ENCODE peak calls at places on chromosomes 5 and 9, in six cellular contexts. One of them, this sample, is unnamed.

GRCh38 chr9:76586555-76587314 is 127.8 kb downstream of the GCNT1 start:
- DNase-seq in H1: no peak
- DNase-seq in GM12878: no peak
- DNase-seq in HepG2: no peak
- DNase-seq in K562: no peak
- DNase-seq in SK-N-SH: no peak
- DNase-seq in this sample: no peak

GRCh38 chr5:14191325-14191724 is 48.2 kb downstream of the TRIO start:
- DNase-seq in K562: no peak
- DNase-seq in SK-N-SH: no peak
- DNase-seq in HepG2: no peak
- DNase-seq in GM12878: no peak
- DNase-seq in H1: no peak
- DNase-seq in this sample: no peak

GRCh38 chr5:143682788-143683419 is 129.1 kb upstream of the HMHB1 start:
- DNase-seq in SK-N-SH: no peak
- DNase-seq in HepG2: no peak
- DNase-seq in K562: no peak
- DNase-seq in GM12878: no peak
- DNase-seq in H1: no peak
- DNase-seq in this sample: no peak

GRCh38 chr9:75664597-75664996 is 225.9 kb upstream of the PCSK5 start:
- DNase-seq in GM12878: no peak
- DNase-seq in K562: no peak
- DNase-seq in SK-N-SH: no peak
- DNase-seq in HepG2: peak
- DNase-seq in H1: no peak
- DNase-seq in this sample: no peak

GRCh38 chr5:134837530-134838181 is 8.1 kb upstream of the C5orf24 start:
- DNase-seq in H1: no peak
- DNase-seq in GM12878: no peak
- DNase-seq in HepG2: peak
- DNase-seq in K562: no peak
- DNase-seq in SK-N-SH: no peak
- DNase-seq in this sample: no peak

GRCh38 chr5:152367554-152367953 is 37.5 kb downstream of the NMUR2 start:
- DNase-seq in GM12878: no peak
- DNase-seq in SK-N-SH: no peak
- DNase-seq in K562: no peak
- DNase-seq in H1: no peak
- DNase-seq in HepG2: no peak
- DNase-seq in this sample: no peak

GRCh38 chr5:2149196-2149541 is 266.4 kb upstream of the IRX4 start:
- DNase-seq in H1: no peak
- DNase-seq in HepG2: peak
- DNase-seq in GM12878: no peak
- DNase-seq in SK-N-SH: no peak
- DNase-seq in K562: no peak
- DNase-seq in this sample: no peak

GRCh38 chr5:127601601-127602000 is 47.3 kb upstream of the CTXN3 start:
- DNase-seq in H1: no peak
- DNase-seq in HepG2: no peak
- DNase-seq in SK-N-SH: no peak
- DNase-seq in K562: no peak
- DNase-seq in GM12878: no peak
- DNase-seq in this sample: no peak

GRCh38 chr5:852018-852417 is 1.2 kb upstream of the ZDHHC11 start:
- DNase-seq in K562: no peak
- DNase-seq in H1: no peak
- DNase-seq in GM12878: no peak
- DNase-seq in HepG2: no peak
- DNase-seq in SK-N-SH: no peak
- DNase-seq in this sample: no peak

GRCh38 chr5:149054416-149054815 is 8.4 kb downstream of the SH3TC2 start:
- DNase-seq in H1: no peak
- DNase-seq in SK-N-SH: no peak
- DNase-seq in K562: no peak
- DNase-seq in GM12878: no peak
- DNase-seq in HepG2: no peak
- DNase-seq in this sample: no peak

GRCh38 chr9:137191691-137192447 is 3.4 kb downstream of the SSNA1 start:
- DNase-seq in HepG2: no peak
- DNase-seq in SK-N-SH: no peak
- DNase-seq in H1: no peak
- DNase-seq in K562: no peak
- DNase-seq in GM12878: no peak
- DNase-seq in this sample: no peak

GRCh38 chr9:108525214-108525613 is 330.6 kb downstream of the ACTL7B start:
- DNase-seq in HepG2: no peak
- DNase-seq in K562: no peak
- DNase-seq in H1: no peak
- DNase-seq in SK-N-SH: no peak
- DNase-seq in GM12878: no peak
- DNase-seq in this sample: no peak

GRCh38 chr9:109779711-109780452 is at the start of gene PALM2AKAP2:
- DNase-seq in GM12878: no peak
- DNase-seq in SK-N-SH: peak
- DNase-seq in HepG2: no peak
- DNase-seq in H1: peak
- DNase-seq in K562: peak
- DNase-seq in this sample: no peak

GRCh38 chr9:133842721-133843227 is 104.6 kb upstream of the SARDH start:
- DNase-seq in SK-N-SH: no peak
- DNase-seq in K562: no peak
- DNase-seq in H1: no peak
- DNase-seq in HepG2: no peak
- DNase-seq in GM12878: no peak
- DNase-seq in this sample: no peak

GRCh38 chr5:127229185-127229889 is 61.3 kb upstream of the MEGF10 start:
- DNase-seq in SK-N-SH: peak
- DNase-seq in HepG2: no peak
- DNase-seq in K562: peak
- DNase-seq in GM12878: no peak
- DNase-seq in H1: peak
- DNase-seq in this sample: peak

GRCh38 chr5:169904568-169904967 is 75.7 kb downstream of the INSYN2B start:
- DNase-seq in K562: no peak
- DNase-seq in SK-N-SH: no peak
- DNase-seq in H1: no peak
- DNase-seq in HepG2: no peak
- DNase-seq in GM12878: no peak
- DNase-seq in this sample: no peak

GRCh38 chr9:99103054-99103453 is 1.9 kb upstream of the TGFBR1 start:
- DNase-seq in H1: no peak
- DNase-seq in GM12878: no peak
- DNase-seq in K562: no peak
- DNase-seq in HepG2: no peak
- DNase-seq in SK-N-SH: no peak
- DNase-seq in this sample: no peak

GRCh38 chr5:75049581-75050274 is 2.6 kb downstream of the GCNT4 start:
- DNase-seq in HepG2: peak
- DNase-seq in SK-N-SH: peak
- DNase-seq in H1: peak
- DNase-seq in K562: peak
- DNase-seq in GM12878: no peak
- DNase-seq in this sample: peak

GRCh38 chr9:105054488-105054887 is 126.5 kb upstream of the ABCA1 start:
- DNase-seq in GM12878: no peak
- DNase-seq in HepG2: peak
- DNase-seq in K562: no peak
- DNase-seq in SK-N-SH: no peak
- DNase-seq in H1: no peak
- DNase-seq in this sample: no peak

GRCh38 chr5:98927242-98927987 is 1.4 kb downstream of the CHD1 start:
- DNase-seq in K562: peak
- DNase-seq in GM12878: no peak
- DNase-seq in H1: no peak
- DNase-seq in HepG2: no peak
- DNase-seq in SK-N-SH: peak
- DNase-seq in this sample: no peak

GRCh38 chr9:25861416-25861815 is 183.2 kb upstream of the TUSC1 start:
- DNase-seq in SK-N-SH: no peak
- DNase-seq in K562: no peak
- DNase-seq in H1: no peak
- DNase-seq in GM12878: no peak
- DNase-seq in HepG2: no peak
- DNase-seq in this sample: no peak

GRCh38 chr5:119055267-119055666 is 15.6 kb upstream of the DMXL1 start:
- DNase-seq in K562: no peak
- DNase-seq in GM12878: no peak
- DNase-seq in HepG2: no peak
- DNase-seq in H1: no peak
- DNase-seq in SK-N-SH: no peak
- DNase-seq in this sample: no peak

GRCh38 chr5:82584631-82585030 is 306.5 kb upstream of the RPS23 start:
- DNase-seq in GM12878: no peak
- DNase-seq in H1: no peak
- DNase-seq in K562: no peak
- DNase-seq in SK-N-SH: no peak
- DNase-seq in HepG2: peak
- DNase-seq in this sample: no peak

GRCh38 chr5:171724771-171725609 is 60.6 kb upstream of the SMIM23 start:
- DNase-seq in HepG2: no peak
- DNase-seq in GM12878: no peak
- DNase-seq in H1: peak
- DNase-seq in SK-N-SH: peak
- DNase-seq in K562: no peak
- DNase-seq in this sample: no peak

DNA sequence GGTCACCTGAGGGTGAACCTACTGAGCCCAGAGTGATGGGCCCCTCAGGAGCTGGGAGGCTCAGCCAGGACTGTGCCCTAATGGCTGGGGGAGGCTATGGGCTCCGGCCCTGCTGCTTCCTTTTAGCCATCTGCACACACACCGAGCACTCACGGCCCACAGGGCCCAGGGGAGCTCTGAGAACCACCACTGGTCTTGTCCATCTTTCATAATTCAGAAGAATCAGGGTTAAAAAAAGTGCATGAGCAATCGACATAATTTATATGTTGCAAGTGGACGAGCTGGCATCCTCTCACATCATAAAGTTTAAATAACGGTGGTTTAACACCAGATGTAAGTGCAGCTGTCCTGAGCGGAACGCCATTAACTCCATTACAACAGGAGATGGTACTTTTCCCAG is 162.0 kb downstream of the FSTL4 start:
- DNase-seq in K562: no peak
- DNase-seq in GM12878: no peak
- DNase-seq in HepG2: no peak
- DNase-seq in H1: no peak
- DNase-seq in SK-N-SH: no peak
- DNase-seq in this sample: no peak
- TF ChIP-seq GABPA in K562: no peak
- TF ChIP-seq GABPA in GM12878: no peak
- TF ChIP-seq GABPA in HepG2: no peak
- TF ChIP-seq GABPA in H1: no peak
- TF ChIP-seq GABPA in SK-N-SH: no peak
- TF ChIP-seq GABPA in this sample: no peak

DNA sequence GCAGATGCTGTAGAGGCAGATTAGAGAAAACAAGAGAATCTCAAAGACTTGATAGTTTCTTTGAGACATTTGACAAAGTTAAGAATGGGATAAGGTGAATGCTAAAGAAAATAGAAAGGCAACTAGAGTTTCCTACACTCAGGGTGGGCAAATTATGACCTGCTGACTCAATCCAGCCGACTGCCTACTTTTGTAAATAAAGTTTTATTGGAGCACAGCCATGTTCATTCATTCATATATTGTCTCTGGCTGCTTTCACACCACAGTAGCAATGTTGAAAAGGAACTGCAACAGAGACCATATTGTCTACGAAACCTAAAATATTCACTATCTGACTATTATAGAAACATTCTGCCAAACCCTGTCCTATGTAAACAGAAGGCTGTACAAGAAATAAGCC is 37.6 kb upstream of the TARS1 start:
- DNase-seq in K562: no peak
- DNase-seq in HepG2: no peak
- DNase-seq in H1: no peak
- DNase-seq in SK-N-SH: no peak
- DNase-seq in GM12878: no peak
- DNase-seq in this sample: no peak
- TF ChIP-seq GABPA in K562: no peak
- TF ChIP-seq GABPA in HepG2: no peak
- TF ChIP-seq GABPA in H1: no peak
- TF ChIP-seq GABPA in SK-N-SH: no peak
- TF ChIP-seq GABPA in GM12878: no peak
- TF ChIP-seq GABPA in this sample: no peak

DNA sequence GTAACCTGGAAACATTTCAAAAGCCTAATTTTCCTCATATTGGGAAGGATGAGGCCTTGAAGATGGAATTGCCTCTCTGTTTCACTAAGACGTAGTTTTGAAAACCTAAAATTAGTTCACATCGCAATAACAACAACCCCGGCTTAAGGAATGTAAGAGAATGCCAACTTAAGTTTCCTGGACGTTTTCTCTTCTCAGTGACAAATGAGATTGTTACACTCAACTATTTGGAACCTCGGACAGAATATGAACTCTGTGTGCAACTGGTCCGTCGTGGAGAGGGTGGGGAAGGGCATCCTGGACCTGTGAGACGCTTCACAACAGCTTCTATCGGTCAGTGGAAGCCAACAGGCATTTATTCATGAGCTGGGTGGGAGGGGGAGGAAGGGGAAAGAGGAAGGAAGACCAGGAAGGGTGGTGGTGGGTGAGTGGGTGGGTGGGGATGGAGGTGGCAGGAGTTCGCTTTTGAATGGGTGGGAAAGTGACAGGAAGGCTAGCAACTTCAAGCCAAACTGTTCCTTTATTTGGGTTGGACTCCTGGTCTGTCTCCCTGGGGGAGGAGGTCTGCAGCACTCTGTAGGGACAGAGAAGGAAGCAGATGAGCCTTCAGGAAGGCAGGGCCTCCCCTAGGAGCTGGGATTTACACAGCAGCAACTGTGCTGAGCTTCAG is 83.4 kb downstream of the TEK start:
- DNase-seq in HepG2: no peak
- DNase-seq in GM12878: no peak
- DNase-seq in K562: no peak
- DNase-seq in H1: no peak
- DNase-seq in SK-N-SH: no peak
- DNase-seq in this sample: no peak
- TF ChIP-seq GABPA in HepG2: no peak
- TF ChIP-seq GABPA in GM12878: no peak
- TF ChIP-seq GABPA in K562: no peak
- TF ChIP-seq GABPA in H1: no peak
- TF ChIP-seq GABPA in SK-N-SH: no peak
- TF ChIP-seq GABPA in this sample: no peak

GRCh38 chr5:178984145-178985072 is 10.7 kb downstream of the GRM6 start:
- DNase-seq in K562: no peak
- DNase-seq in HepG2: no peak
- DNase-seq in H1: no peak
- DNase-seq in GM12878: no peak
- DNase-seq in SK-N-SH: no peak
- DNase-seq in this sample: no peak
- TF ChIP-seq GABPA in K562: no peak
- TF ChIP-seq GABPA in HepG2: no peak
- TF ChIP-seq GABPA in H1: no peak
- TF ChIP-seq GABPA in GM12878: no peak
- TF ChIP-seq GABPA in SK-N-SH: no peak
- TF ChIP-seq GABPA in this sample: no peak

DNA sequence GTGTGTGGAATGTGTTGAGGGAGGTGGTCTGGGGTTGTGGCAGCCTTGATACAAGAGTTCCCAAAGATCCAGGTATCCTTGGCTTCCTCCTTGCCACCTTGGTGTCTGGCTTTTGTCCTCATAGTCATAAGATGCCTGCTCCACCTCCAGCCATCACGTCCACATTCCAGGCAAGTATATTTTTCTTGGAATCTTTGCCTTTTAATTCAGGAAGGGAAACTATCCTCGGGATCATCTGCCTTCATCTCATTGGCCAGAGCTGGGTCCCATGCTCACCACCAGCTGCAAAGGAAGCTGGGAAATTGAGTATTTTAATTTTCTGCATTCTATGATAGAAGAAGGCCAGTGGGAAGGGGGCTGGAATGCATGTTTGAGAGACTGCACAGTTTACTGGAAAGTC is 186.7 kb downstream of the C9orf50 start:
- DNase-seq in K562: no peak
- DNase-seq in SK-N-SH: no peak
- DNase-seq in GM12878: no peak
- DNase-seq in H1: no peak
- DNase-seq in HepG2: no peak
- DNase-seq in this sample: no peak
- TF ChIP-seq GABPA in K562: no peak
- TF ChIP-seq GABPA in SK-N-SH: no peak
- TF ChIP-seq GABPA in GM12878: no peak
- TF ChIP-seq GABPA in H1: no peak
- TF ChIP-seq GABPA in HepG2: no peak
- TF ChIP-seq GABPA in this sample: no peak